ENCODE peak calls at places on chromosomes 7 and 10, in five cellular contexts. Q is mucosa of gallbladder; I is stimulated activated CD4-positive, alpha-beta T cell treated with anti-CD3 and anti-CD28 coated beads, Interleukin-2, amount 100 ng/mL, for 48 hours; H is NCI-H510A treated with DMSO at 0.1 percent for 48 hours; A is ovary. S is an unnamed sample.

GRCh38 chr10:60098676-60099601 is 192.6 kb upstream of the CCDC6 start:
- DNase-seq in Q (no peak), A (no peak), I (no peak), H (peak), S (no peak)

GRCh38 chr7:141074997-141075396 is 1.1 kb downstream of the TMEM178B start:
- DNase-seq in H (no peak), I (no peak), A (no peak), Q (no peak), S (no peak)

GRCh38 chr7:137909042-137909441 is 62.3 kb upstream of the DGKI start:
- DNase-seq in Q (no peak), A (peak), I (no peak), H (no peak), S (no peak)

GRCh38 chr10:110274072-110274627 is 30.6 kb downstream of the SMNDC1 start:
- DNase-seq in Q (no peak), I (no peak), A (no peak), H (no peak), S (no peak)

GRCh38 chr7:140734729-140735128 is 38.2 kb downstream of the NDUFB2 start:
- DNase-seq in I (no peak), A (no peak), H (no peak), Q (no peak), S (no peak)

GRCh38 chr7:67937717-67938191 is 941.1 kb downstream of the TYW1 start:
- DNase-seq in Q (peak), H (no peak), A (peak), I (no peak), S (no peak)

GRCh38 chr10:117221156-117221711 is 19.7 kb upstream of the SLC18A2 start:
- DNase-seq in Q (peak), I (no peak), H (no peak), A (no peak), S (no peak)

GRCh38 chr7:2568521-2569223 is 9.9 kb downstream of the IQCE start:
- DNase-seq in H (no peak), Q (no peak), I (no peak), A (no peak), S (no peak)

GRCh38 chr10:21084700-21085099 is 187.6 kb upstream of the NEBL start:
- DNase-seq in H (no peak), I (no peak), Q (no peak), A (no peak), S (no peak)

GRCh38 chr7:33423646-33424020 is 294.3 kb downstream of the BBS9 start:
- DNase-seq in Q (no peak), I (peak), H (no peak), A (no peak), S (peak)

GRCh38 chr7:41367967-41368882 is 334.7 kb downstream of the INHBA start:
- DNase-seq in Q (peak), H (no peak), I (no peak), A (no peak), S (no peak)

GRCh38 chr10:1731592-1731991 is 5.7 kb downstream of the ADARB2 start:
- DNase-seq in H (no peak), Q (no peak), I (no peak), A (no peak), S (no peak)

GRCh38 chr7:69967152-69967591 is 368.9 kb downstream of the AUTS2 start:
- DNase-seq in Q (no peak), H (no peak), I (no peak), A (peak), S (no peak)

GRCh38 chr7:131859162-131859821 is 302.9 kb upstream of the PODXL start:
- DNase-seq in A (no peak), Q (peak), H (peak), I (peak), S (peak)

GRCh38 chr10:42979730-42980467 is 97.0 kb upstream of the RET start:
- DNase-seq in H (no peak), A (no peak), I (no peak), Q (no peak), S (no peak)

GRCh38 chr10:108877130-108877529 is 1046.2 kb downstream of the XPNPEP1 start:
- DNase-seq in H (no peak), I (no peak), Q (no peak), A (no peak), S (no peak)

GRCh38 chr7:28176174-28176573 is 4.4 kb downstream of the JAZF1 start:
- DNase-seq in H (no peak), A (no peak), Q (no peak), I (no peak), S (no peak)

GRCh38 chr10:103659674-103660363 is 166.3 kb downstream of the NEURL1 start:
- DNase-seq in A (peak), I (peak), H (peak), Q (peak), S (peak)

GRCh38 chr10:30645340-30645827 is 15.8 kb upstream of the LYZL2 start:
- DNase-seq in H (no peak), A (no peak), Q (peak), I (no peak), S (no peak)

GRCh38 chr7:133650487-133651292 is 397.8 kb downstream of the EXOC4 start:
- DNase-seq in I (no peak), Q (no peak), A (no peak), H (no peak), S (peak)

GRCh38 chr10:4451512-4451911 is 374.5 kb upstream of the AKR1E2 start:
- DNase-seq in I (no peak), H (no peak), A (no peak), Q (no peak), S (no peak)

GRCh38 chr7:64885520-64886240 is 17.4 kb upstream of the ZNF273 start:
- DNase-seq in H (no peak), Q (no peak), A (no peak), I (no peak), S (no peak)

GRCh38 chr10:76244061-76244686 is 812.8 kb downstream of the LRMDA start:
- DNase-seq in I (no peak), Q (no peak), H (no peak), A (peak), S (no peak)

GRCh38 chr10:122460891-122461293 is 461 bp upstream of the HTRA1 start:
- DNase-seq in I (no peak), H (no peak), A (no peak), Q (no peak), S (no peak)

GRCh38 chr10:119502214-119502613 is 40.3 kb downstream of the RGS10 start:
- DNase-seq in I (peak), A (no peak), H (no peak), Q (no peak), S (no peak)

GRCh38 chr7:18475488-18475887 is 20.1 kb upstream of the HDAC9 start:
- DNase-seq in H (no peak), A (no peak), Q (no peak), I (no peak), S (no peak)